ENCODE peak calls at places on chromosomes 16 and 17, in ten cellular contexts. G is HCT116; Q is GF-D8; R is GOT3; K is endodermal cell; B is activated CD4-positive, alpha-beta T cell treated with anti-CD3 and anti-CD28 coated beads for 48 hours; E is tibial nerve; J is GM12892; V is tibial artery; C is ovary. Z is an unnamed sample.

GRCh38 chr16:59210955-59211541 is 476.9 kb upstream of the GOT2 start:
- DNase-seq in G (no peak), Q (no peak), R (no peak), K (peak; percentile 82), B (no peak), E (peak; percentile 14), J (no peak), V (no peak), C (no peak), Z (no peak)

GRCh38 chr17:45640141-45640850 is 143.8 kb upstream of the CRHR1 start:
- DNase-seq in G (peak; percentile 78), Q (no peak), R (no peak), K (peak; percentile 97), B (peak; percentile 80), E (peak; percentile 40), J (peak; percentile 44), V (peak; percentile 60), C (peak; percentile 64), Z (peak; percentile 26)

GRCh38 chr17:77893144-77894044 is 65.1 kb upstream of the TNRC6C start:
- DNase-seq in G (no peak), Q (no peak), R (no peak), K (no peak), B (no peak), E (no peak), J (no peak), V (no peak), C (no peak), Z (no peak)

GRCh38 chr16:66131895-66132294 is 234.6 kb upstream of the CDH5 start:
- DNase-seq in G (no peak), Q (no peak), R (no peak), K (no peak), B (no peak), E (no peak), J (no peak), V (no peak), C (no peak), Z (no peak)

GRCh38 chr17:68820476-68820824 is 134.7 kb downstream of the ABCA8 start:
- DNase-seq in G (no peak), Q (no peak), R (no peak), K (no peak), B (no peak), E (no peak), J (no peak), V (no peak), C (no peak), Z (no peak)

GRCh38 chr17:82805254-82805653 is 34.6 kb downstream of the ZNF750 start:
- DNase-seq in G (no peak), Q (no peak), R (no peak), K (no peak), B (no peak), E (no peak), J (no peak), V (no peak), C (no peak), Z (no peak)

GRCh38 chr17:38663125-38663751 is 11.5 kb downstream of the EPOP start:
- DNase-seq in G (peak; percentile 74), Q (peak; percentile 11), R (no peak), K (peak; percentile 99), B (peak; percentile 68), E (no peak), J (peak; percentile 65), V (no peak), C (no peak), Z (no peak)

GRCh38 chr16:9048302-9048700 is 43.1 kb upstream of the HAPSTR1 start:
- DNase-seq in G (peak; percentile 29), Q (no peak), R (no peak), K (no peak), B (no peak), E (no peak), J (no peak), V (peak; percentile 21), C (no peak), Z (no peak)

GRCh38 chr17:79620207-79621038 is 9.6 kb upstream of the RBFOX3 start:
- DNase-seq in G (no peak), Q (no peak), R (no peak), K (peak; percentile 37), B (no peak), E (no peak), J (no peak), V (peak; percentile 10), C (peak; percentile 6), Z (no peak)

GRCh38 chr16:2752850-2753522 is 548 bp downstream of the SRRM2 start:
- DNase-seq in G (peak; percentile 58), Q (peak; percentile 51), R (peak; percentile 91), K (no peak), B (peak; percentile 82), E (peak; percentile 63), J (peak; percentile 78), V (peak; percentile 65), C (peak; percentile 89), Z (no peak)

GRCh38 chr17:55664287-55664686 is 58.4 kb downstream of the TMEM100 start:
- DNase-seq in G (no peak), Q (peak; percentile 47), R (no peak), K (no peak), B (no peak), E (no peak), J (no peak), V (no peak), C (no peak), Z (no peak)